ENCODE peak calls at places on chromosomes 2 and 18, in five cellular contexts. N is EL, I is occipital lobe, A is small intestine, F is mucosa of gallbladder. Z is an unnamed sample.

GRCh38 chr2:185507703-185508102 is 230.9 kb upstream of the FSIP2 start:
- DNase-seq in A (no peak), F (no peak), I (no peak), N (no peak), Z (no peak)

GRCh38 chr2:229417906-229418305 is 146.8 kb upstream of the PID1 start:
- DNase-seq in N (no peak), I (no peak), F (no peak), A (no peak), Z (peak)

GRCh38 chr2:233124449-233125080 is 64.4 kb downstream of the INPP5D start:
- DNase-seq in A (no peak), N (no peak), F (peak), I (no peak), Z (no peak)

GRCh38 chr2:197904446-197904845 is 100.1 kb downstream of the PLCL1 start:
- DNase-seq in F (no peak), I (no peak), N (no peak), A (no peak), Z (no peak)

GRCh38 chr2:240329116-240329665 is 106.3 kb upstream of the GPC1 start:
- DNase-seq in N (no peak), I (no peak), A (no peak), F (no peak), Z (no peak)

GRCh38 chr2:12202301-12202700 is 455.9 kb downstream of the LPIN1 start:
- DNase-seq in A (no peak), N (peak), I (no peak), F (no peak), Z (peak)

GRCh38 chr2:84301717-84302116 is 157.4 kb downstream of the SUCLG1 start:
- DNase-seq in F (no peak), A (no peak), N (no peak), I (no peak), Z (no peak)

GRCh38 chr2:46568212-46569009 is 89.0 kb downstream of the TMEM247 start:
- DNase-seq in N (no peak), A (no peak), F (no peak), I (no peak), Z (no peak)

GRCh38 chr2:176619504-176619903 is 350.3 kb downstream of the MTX2 start:
- DNase-seq in A (no peak), F (no peak), N (no peak), I (no peak), Z (no peak)

GRCh38 chr18:1036926-1037325 is 132.3 kb downstream of the ADCYAP1 start:
- DNase-seq in N (no peak), F (no peak), I (no peak), A (no peak), Z (no peak)

GRCh38 chr2:202169826-202170424 is 68.5 kb downstream of the SUMO1 start:
- DNase-seq in F (no peak), I (no peak), A (no peak), N (no peak), Z (no peak)

GRCh38 chr18:22044474-22045220 is 124.7 kb upstream of the GATA6 start:
- DNase-seq in N (no peak), I (no peak), A (peak), F (peak), Z (no peak)

GRCh38 chr2:136117391-136117841 is 533 bp downstream of the CXCR4 start:
- DNase-seq in I (peak), F (peak), N (peak), A (no peak), Z (peak)

GRCh38 chr18:9631814-9632496 is 17.6 kb upstream of the PPP4R1 start:
- DNase-seq in A (no peak), F (no peak), N (peak), I (no peak), Z (peak)

GRCh38 chr2:177772529-177772928 is 300.0 kb downstream of the PDE11A start:
- DNase-seq in F (no peak), N (peak), A (peak), I (no peak), Z (peak)

GRCh38 chr2:10042301-10043161 is 819 bp upstream of the KLF11 start:
- DNase-seq in I (no peak), F (peak), A (peak), N (peak), Z (peak)

GRCh38 chr18:45666520-45666919 is 51.2 kb downstream of the SLC14A2 start:
- DNase-seq in I (no peak), F (no peak), A (peak), N (no peak), Z (no peak)

GRCh38 chr2:16321872-16322271 is 343.8 kb downstream of the CYRIA start:
- DNase-seq in N (no peak), I (no peak), F (no peak), A (peak), Z (no peak)

GRCh38 chr2:112793449-112793978 is 9.2 kb upstream of the IL1A start:
- DNase-seq in F (no peak), A (no peak), I (no peak), N (peak), Z (no peak)

GRCh38 chr2:112220186-112220585 is 34.7 kb downstream of the ZC3H8 start:
- DNase-seq in F (no peak), A (no peak), I (no peak), N (no peak), Z (no peak)

GRCh38 chr2:26144031-26144430 is 28.9 kb upstream of the GAREM2 start:
- DNase-seq in N (no peak), I (no peak), A (peak), F (no peak), Z (no peak)

GRCh38 chr2:149692837-149693518 is 105.4 kb upstream of the MMADHC start:
- DNase-seq in F (no peak), A (no peak), N (peak), I (no peak), Z (peak)

GRCh38 chr18:35155403-35156117 is 85.3 kb upstream of the ZNF397 start:
- DNase-seq in I (no peak), F (no peak), A (no peak), N (no peak), Z (peak)

GRCh38 chr2:52414596-52414995 is 1353.0 kb upstream of the CHAC2 start:
- DNase-seq in I (no peak), N (no peak), F (no peak), A (no peak), Z (no peak)

GRCh38 chr18:53790817-53791216 is 433.7 kb downstream of the MBD2 start:
- DNase-seq in N (no peak), A (no peak), F (no peak), I (no peak), Z (no peak)

GRCh38 chr2:52113338-52113737 is 1081.4 kb upstream of the NRXN1 start:
- DNase-seq in A (no peak), N (no peak), F (no peak), I (no peak), Z (no peak)

GRCh38 chr2:219501441-219501840 is 2.8 kb downstream of the GMPPA start:
- DNase-seq in I (no peak), F (no peak), A (no peak), N (no peak), Z (no peak)

GRCh38 chr2:191086707-191087106 is 64.1 kb downstream of the STAT4 start:
- DNase-seq in N (no peak), I (no peak), A (no peak), F (no peak), Z (no peak)

GRCh38 chr2:44362207-44363015 is 664 bp downstream of the CAMKMT start:
- DNase-seq in F (peak), I (peak), N (peak), A (peak), Z (peak)

Z was measured in astrocyte of the hippocampus.